ENCODE peak calls at places on chromosomes 13 and 19, in eight cellular contexts. One of them, this sample, is unnamed.

GRCh38 chr13:113793718-113794085 is 34.7 kb downstream of the TMEM255B start:
- DNase-seq in endothelial cell of umbilical vein: no peak
- DNase-seq in GM23248: no peak
- DNase-seq in PC-9: no peak
- DNase-seq in IMR-90: no peak
- DNase-seq in heart left ventricle: no peak
- DNase-seq in cardiac muscle cell: no peak
- DNase-seq in brain microvascular endothelial cell: no peak
- DNase-seq in this sample: no peak

GRCh38 chr19:56751078-56751489 is 79.5 kb upstream of the ZNF835 start:
- DNase-seq in endothelial cell of umbilical vein: no peak
- DNase-seq in GM23248: no peak
- DNase-seq in cardiac muscle cell: peak; percentile 4
- DNase-seq in brain microvascular endothelial cell: no peak
- DNase-seq in heart left ventricle: no peak
- DNase-seq in PC-9: no peak
- DNase-seq in IMR-90: no peak
- DNase-seq in this sample: no peak

GRCh38 chr19:53809518-53810186 is 14.5 kb downstream of the NLRP12 start:
- DNase-seq in heart left ventricle: no peak
- DNase-seq in cardiac muscle cell: no peak
- DNase-seq in PC-9: no peak
- DNase-seq in IMR-90: no peak
- DNase-seq in endothelial cell of umbilical vein: peak; percentile 60
- DNase-seq in GM23248: no peak
- DNase-seq in brain microvascular endothelial cell: no peak
- DNase-seq in this sample: no peak

GRCh38 chr19:1259873-1260748 is 9.0 kb upstream of the CIRBP start:
- DNase-seq in heart left ventricle: peak; percentile 60
- DNase-seq in cardiac muscle cell: no peak
- DNase-seq in brain microvascular endothelial cell: no peak
- DNase-seq in PC-9: peak; percentile 82
- DNase-seq in GM23248: peak; percentile 67
- DNase-seq in IMR-90: no peak
- DNase-seq in endothelial cell of umbilical vein: peak; percentile 24
- DNase-seq in this sample: no peak

GRCh38 chr13:72983085-72983768 is 75.6 kb upstream of the KLF5 start:
- DNase-seq in brain microvascular endothelial cell: peak; percentile 25
- DNase-seq in PC-9: no peak
- DNase-seq in GM23248: peak; percentile 87
- DNase-seq in endothelial cell of umbilical vein: no peak
- DNase-seq in IMR-90: peak; percentile 69
- DNase-seq in cardiac muscle cell: peak; percentile 72
- DNase-seq in heart left ventricle: no peak
- DNase-seq in this sample: no peak

GRCh38 chr19:4014541-4015491 is 7.3 kb downstream of the PIAS4 start:
- DNase-seq in PC-9: no peak
- DNase-seq in GM23248: no peak
- DNase-seq in endothelial cell of umbilical vein: no peak
- DNase-seq in heart left ventricle: peak; percentile 84
- DNase-seq in IMR-90: no peak
- DNase-seq in brain microvascular endothelial cell: no peak
- DNase-seq in cardiac muscle cell: no peak
- DNase-seq in this sample: peak; percentile 70

GRCh38 chr19:14472202-14472961 is 2.8 kb downstream of the PTGER1 start:
- DNase-seq in PC-9: peak; percentile 53
- DNase-seq in IMR-90: peak; percentile 18
- DNase-seq in heart left ventricle: peak; percentile 73
- DNase-seq in endothelial cell of umbilical vein: peak; percentile 51
- DNase-seq in GM23248: peak; percentile 78
- DNase-seq in brain microvascular endothelial cell: no peak
- DNase-seq in cardiac muscle cell: peak; percentile 68
- DNase-seq in this sample: peak; percentile 83

GRCh38 chr19:41219924-41220567 is 1.0 kb downstream of the AXL start:
- DNase-seq in endothelial cell of umbilical vein: no peak
- DNase-seq in IMR-90: peak; percentile 67
- DNase-seq in brain microvascular endothelial cell: peak; percentile 41
- DNase-seq in GM23248: peak; percentile 81
- DNase-seq in PC-9: peak; percentile 39
- DNase-seq in cardiac muscle cell: peak; percentile 50
- DNase-seq in heart left ventricle: peak; percentile 76
- DNase-seq in this sample: peak; percentile 59

GRCh38 chr13:75359266-75359665 is 122.7 kb downstream of the TBC1D4 start:
- DNase-seq in heart left ventricle: no peak
- DNase-seq in GM23248: peak; percentile 97
- DNase-seq in PC-9: peak; percentile 11
- DNase-seq in endothelial cell of umbilical vein: no peak
- DNase-seq in IMR-90: peak; percentile 94
- DNase-seq in brain microvascular endothelial cell: peak; percentile 82
- DNase-seq in cardiac muscle cell: peak; percentile 85
- DNase-seq in this sample: no peak

GRCh38 chr19:56725829-56726424 is 54.4 kb upstream of the ZNF835 start:
- DNase-seq in PC-9: no peak
- DNase-seq in GM23248: peak; percentile 16
- DNase-seq in endothelial cell of umbilical vein: no peak
- DNase-seq in IMR-90: no peak
- DNase-seq in brain microvascular endothelial cell: no peak
- DNase-seq in cardiac muscle cell: peak; percentile 2
- DNase-seq in heart left ventricle: no peak
- DNase-seq in this sample: no peak

GRCh38 chr19:17309962-17310461 is 649 bp downstream of the DDA1 start:
- DNase-seq in GM23248: peak; percentile 38
- DNase-seq in PC-9: no peak
- DNase-seq in IMR-90: no peak
- DNase-seq in brain microvascular endothelial cell: no peak
- DNase-seq in heart left ventricle: no peak
- DNase-seq in endothelial cell of umbilical vein: no peak
- DNase-seq in cardiac muscle cell: no peak
- DNase-seq in this sample: no peak

GRCh38 chr19:45217193-45217956 is 27.8 kb downstream of the EXOC3L2 start:
- DNase-seq in cardiac muscle cell: peak; percentile 12
- DNase-seq in endothelial cell of umbilical vein: no peak
- DNase-seq in GM23248: peak; percentile 48
- DNase-seq in PC-9: no peak
- DNase-seq in brain microvascular endothelial cell: no peak
- DNase-seq in IMR-90: no peak
- DNase-seq in heart left ventricle: no peak
- DNase-seq in this sample: no peak

GRCh38 chr13:42728507-42729180 is 52.7 kb upstream of the FAM216B start:
- DNase-seq in endothelial cell of umbilical vein: no peak
- DNase-seq in IMR-90: no peak
- DNase-seq in cardiac muscle cell: no peak
- DNase-seq in brain microvascular endothelial cell: peak; percentile 29
- DNase-seq in GM23248: peak; percentile 32
- DNase-seq in PC-9: no peak
- DNase-seq in heart left ventricle: no peak
- DNase-seq in this sample: no peak

DNA sequence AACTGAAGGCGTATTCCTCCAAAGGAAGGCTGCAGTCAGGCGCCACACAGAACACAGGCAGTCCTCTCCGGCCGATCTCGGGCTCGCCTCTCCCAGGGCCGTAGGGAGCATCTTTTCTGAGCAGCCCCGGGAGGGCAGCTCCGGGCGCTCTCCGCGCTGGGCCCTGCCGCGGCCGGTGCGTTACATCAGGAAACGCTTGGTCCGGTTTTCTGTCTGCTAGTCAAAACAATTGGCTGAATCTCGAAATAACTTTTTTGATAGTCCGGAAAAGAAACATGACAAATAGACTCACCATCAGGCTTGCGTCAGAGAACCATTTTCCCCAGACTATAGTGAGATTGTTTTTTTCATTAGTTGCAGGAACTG is 115.4 kb downstream of the KCNRG start:
- DNase-seq in heart left ventricle: peak; percentile 50
- DNase-seq in GM23248: peak; percentile 79
- DNase-seq in brain microvascular endothelial cell: peak; percentile 53
- DNase-seq in PC-9: peak; percentile 24
- DNase-seq in endothelial cell of umbilical vein: peak; percentile 53
- DNase-seq in cardiac muscle cell: peak; percentile 52
- DNase-seq in IMR-90: peak; percentile 47
- DNase-seq in this sample: no peak
- H3K27me3 ChIP-seq in heart left ventricle: peaks cover 37% of the 10 kb centered on the region
- H3K27me3 ChIP-seq in GM23248: no peaks in the 10 kb centered on the region
- H3K27me3 ChIP-seq in brain microvascular endothelial cell: no peaks in the 10 kb centered on the region
- H3K27me3 ChIP-seq in PC-9: no peaks in the 10 kb centered on the region
- H3K27me3 ChIP-seq in endothelial cell of umbilical vein: peaks cover 39% of the 10 kb centered on the region
- H3K27me3 ChIP-seq in cardiac muscle cell: peaks cover 100% of the 10 kb centered on the region
- H3K27me3 ChIP-seq in IMR-90: peaks cover 21% of the 10 kb centered on the region
- H3K27me3 ChIP-seq in this sample: peaks cover 52% of the 10 kb centered on the region

DNA sequence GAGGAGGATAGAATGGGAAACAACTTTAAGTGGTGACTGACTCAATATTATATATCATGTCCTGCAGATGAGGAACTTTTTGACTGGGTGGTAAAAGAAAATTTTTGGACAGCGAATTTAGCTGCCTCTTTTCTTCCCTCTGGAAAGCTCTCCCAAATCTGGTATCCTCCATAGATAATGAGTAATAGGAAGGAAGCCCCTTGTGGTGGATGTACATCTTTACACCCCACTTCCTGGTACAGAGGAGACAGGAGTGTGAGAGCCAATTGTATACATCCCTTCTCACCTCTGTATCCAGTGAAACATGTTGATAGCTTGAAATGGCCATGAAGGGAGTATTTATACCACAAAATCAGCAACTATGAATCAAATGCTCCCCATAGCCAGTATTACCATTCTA is 17.2 kb upstream of the TDRD3 start:
- DNase-seq in brain microvascular endothelial cell: no peak
- DNase-seq in GM23248: peak; percentile 3
- DNase-seq in IMR-90: no peak
- DNase-seq in cardiac muscle cell: no peak
- DNase-seq in PC-9: no peak
- DNase-seq in endothelial cell of umbilical vein: no peak
- DNase-seq in heart left ventricle: no peak
- DNase-seq in this sample: no peak
- H3K27ac ChIP-seq in brain microvascular endothelial cell: no peak overlapping the region
- H3K27ac ChIP-seq in GM23248: no peak overlapping the region
- H3K27ac ChIP-seq in IMR-90: no peak overlapping the region
- H3K27ac ChIP-seq in cardiac muscle cell: no peak overlapping the region
- H3K27ac ChIP-seq in PC-9: no peak overlapping the region
- H3K27ac ChIP-seq in endothelial cell of umbilical vein: no peak overlapping the region
- H3K27ac ChIP-seq in heart left ventricle: no peak overlapping the region
- H3K27ac ChIP-seq in this sample: no peak overlapping the region

GRCh38 chr19:11027381-11027780 is 61.9 kb upstream of the LDLR start:
- DNase-seq in cardiac muscle cell: no peak
- DNase-seq in PC-9: no peak
- DNase-seq in heart left ventricle: no peak
- DNase-seq in GM23248: no peak
- DNase-seq in endothelial cell of umbilical vein: no peak
- DNase-seq in IMR-90: no peak
- DNase-seq in brain microvascular endothelial cell: no peak
- DNase-seq in this sample: no peak

GRCh38 chr19:11025997-11026396 is 63.3 kb upstream of the LDLR start:
- DNase-seq in endothelial cell of umbilical vein: no peak
- DNase-seq in IMR-90: no peak
- DNase-seq in GM23248: no peak
- DNase-seq in PC-9: no peak
- DNase-seq in brain microvascular endothelial cell: no peak
- DNase-seq in heart left ventricle: no peak
- DNase-seq in cardiac muscle cell: no peak
- DNase-seq in this sample: no peak

GRCh38 chr19:11025006-11025405 is 64.2 kb downstream of the SMARCA4 start:
- DNase-seq in heart left ventricle: no peak
- DNase-seq in IMR-90: no peak
- DNase-seq in cardiac muscle cell: no peak
- DNase-seq in GM23248: no peak
- DNase-seq in endothelial cell of umbilical vein: no peak
- DNase-seq in brain microvascular endothelial cell: no peak
- DNase-seq in PC-9: no peak
- DNase-seq in this sample: no peak

GRCh38 chr19:11025445-11025844 is 63.8 kb upstream of the LDLR start:
- DNase-seq in IMR-90: no peak
- DNase-seq in brain microvascular endothelial cell: no peak
- DNase-seq in endothelial cell of umbilical vein: no peak
- DNase-seq in PC-9: no peak
- DNase-seq in GM23248: no peak
- DNase-seq in heart left ventricle: no peak
- DNase-seq in cardiac muscle cell: no peak
- DNase-seq in this sample: no peak

DNA sequence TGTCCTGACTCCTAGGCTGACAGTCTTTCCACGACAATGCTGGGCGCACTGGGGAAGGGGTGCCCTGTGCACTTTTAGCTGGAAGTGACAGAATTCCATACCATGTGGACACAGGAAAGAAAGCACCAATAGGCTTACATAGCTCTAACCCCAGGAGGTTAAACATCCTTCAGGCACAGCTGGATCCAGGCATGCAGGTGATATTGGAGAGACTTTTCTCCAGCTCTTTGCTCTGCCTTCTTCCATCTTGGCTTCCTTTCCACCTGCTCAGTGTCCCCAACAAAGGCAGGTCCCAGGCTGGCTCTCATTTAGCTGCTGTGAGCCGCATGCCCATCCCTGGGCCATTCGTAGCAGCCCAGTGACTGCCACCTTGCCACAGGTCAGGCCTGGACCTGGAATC is 61.1 kb upstream of the LDLR start:
- DNase-seq in PC-9: no peak
- DNase-seq in IMR-90: no peak
- DNase-seq in brain microvascular endothelial cell: no peak
- DNase-seq in GM23248: no peak
- DNase-seq in cardiac muscle cell: no peak
- DNase-seq in endothelial cell of umbilical vein: no peak
- DNase-seq in heart left ventricle: no peak
- DNase-seq in this sample: no peak
- H3K27me3 ChIP-seq in PC-9: no peaks in the 10 kb centered on the region
- H3K27me3 ChIP-seq in IMR-90: no peaks in the 10 kb centered on the region
- H3K27me3 ChIP-seq in brain microvascular endothelial cell: no peaks in the 10 kb centered on the region
- H3K27me3 ChIP-seq in GM23248: no peaks in the 10 kb centered on the region
- H3K27me3 ChIP-seq in cardiac muscle cell: no peaks in the 10 kb centered on the region
- H3K27me3 ChIP-seq in endothelial cell of umbilical vein: no peaks in the 10 kb centered on the region
- H3K27me3 ChIP-seq in heart left ventricle: no peaks in the 10 kb centered on the region
- H3K27me3 ChIP-seq in this sample: no peaks in the 10 kb centered on the region

GRCh38 chr19:31179471-31179852 is 169.8 kb downstream of the TSHZ3 start:
- DNase-seq in cardiac muscle cell: no peak
- DNase-seq in IMR-90: no peak
- DNase-seq in heart left ventricle: no peak
- DNase-seq in PC-9: no peak
- DNase-seq in brain microvascular endothelial cell: no peak
- DNase-seq in endothelial cell of umbilical vein: no peak
- DNase-seq in GM23248: no peak
- DNase-seq in this sample: no peak

GRCh38 chr19:31180907-31181306 is 168.3 kb downstream of the TSHZ3 start:
- DNase-seq in heart left ventricle: no peak
- DNase-seq in endothelial cell of umbilical vein: no peak
- DNase-seq in IMR-90: no peak
- DNase-seq in PC-9: no peak
- DNase-seq in cardiac muscle cell: no peak
- DNase-seq in GM23248: no peak
- DNase-seq in brain microvascular endothelial cell: no peak
- DNase-seq in this sample: no peak

GRCh38 chr19:31181535-31181934 is 167.7 kb downstream of the TSHZ3 start:
- DNase-seq in PC-9: no peak
- DNase-seq in cardiac muscle cell: no peak
- DNase-seq in brain microvascular endothelial cell: no peak
- DNase-seq in GM23248: no peak
- DNase-seq in endothelial cell of umbilical vein: no peak
- DNase-seq in IMR-90: no peak
- DNase-seq in heart left ventricle: no peak
- DNase-seq in this sample: no peak

DNA sequence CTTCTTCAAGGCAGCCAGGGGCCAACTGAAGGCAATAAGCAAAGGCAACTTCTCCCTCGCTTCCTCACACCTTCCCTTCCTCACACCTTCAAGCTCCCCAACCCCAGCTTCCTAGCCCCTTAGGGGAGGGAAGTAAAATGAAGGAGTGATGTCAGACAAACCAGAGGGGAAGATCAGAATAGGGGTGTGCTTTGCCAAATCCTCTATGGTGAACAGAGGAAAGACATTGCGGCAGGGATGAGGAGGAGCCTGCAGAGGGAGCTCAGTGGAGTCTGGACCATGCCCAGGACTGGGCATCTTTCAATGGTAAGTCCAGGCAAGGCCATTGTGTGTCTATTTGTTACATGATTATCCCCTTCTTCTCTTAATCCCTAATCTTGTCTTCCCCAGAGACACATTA is 164.0 kb downstream of the TSHZ3 start:
- DNase-seq in brain microvascular endothelial cell: no peak
- DNase-seq in cardiac muscle cell: peak; percentile 9
- DNase-seq in heart left ventricle: no peak
- DNase-seq in IMR-90: no peak
- DNase-seq in PC-9: no peak
- DNase-seq in endothelial cell of umbilical vein: no peak
- DNase-seq in GM23248: no peak
- DNase-seq in this sample: no peak
- H3K27ac ChIP-seq in brain microvascular endothelial cell: no peak overlapping the region
- H3K27ac ChIP-seq in cardiac muscle cell: no peak overlapping the region
- H3K27ac ChIP-seq in heart left ventricle: no peak overlapping the region
- H3K27ac ChIP-seq in IMR-90: no peak overlapping the region
- H3K27ac ChIP-seq in PC-9: no peak overlapping the region
- H3K27ac ChIP-seq in endothelial cell of umbilical vein: no peak overlapping the region
- H3K27ac ChIP-seq in GM23248: no peak overlapping the region
- H3K27ac ChIP-seq in this sample: no peak overlapping the region